ENCODE peak calls at places on chromosomes 1 and 21, in five cellular contexts. C is HepG2, T is HCT116, K is K562, O is GM12878. J is an unnamed sample.

GRCh38 chr1:87392241-87393192 is 63.8 kb downstream of the LMO4 start:
- DNase-seq in C (no peak), O (no peak), T (no peak), K (no peak), J (no peak)

GRCh38 chr1:192925609-192926008 is 116.8 kb downstream of the RGS2 start:
- DNase-seq in C (no peak), O (no peak), K (no peak), T (no peak), J (no peak)

GRCh38 chr1:115764541-115764940 is 4.0 kb downstream of the CASQ2 start:
- DNase-seq in K (peak), T (peak), C (peak), O (no peak), J (peak)

GRCh38 chr21:39164523-39164922 is 18.7 kb downstream of the PSMG1 start:
- DNase-seq in C (no peak), O (no peak), K (no peak), T (no peak), J (no peak)

GRCh38 chr1:248858096-248858890 is 592 bp downstream of the ZNF692 start:
- DNase-seq in O (no peak), T (peak), K (peak), C (peak), J (peak)

GRCh38 chr1:36396359-36396758 is 1.3 kb downstream of the LSM10 start:
- DNase-seq in C (no peak), T (no peak), K (no peak), O (no peak), J (no peak)

GRCh38 chr1:221729771-221730170 is 12.1 kb downstream of the DUSP10 start:
- DNase-seq in C (no peak), O (no peak), K (no peak), T (no peak), J (no peak)

GRCh38 chr21:46171996-46172862 is 12.0 kb downstream of the SPATC1L start:
- DNase-seq in T (no peak), K (peak), C (no peak), O (no peak), J (no peak)

GRCh38 chr1:88774151-88774556 is 90.1 kb downstream of the PKN2 start:
- DNase-seq in K (no peak), T (peak), O (no peak), C (peak), J (no peak)

GRCh38 chr1:11906870-11907269 is 19.4 kb downstream of the KIAA2013 start:
- DNase-seq in O (no peak), C (no peak), K (no peak), T (no peak), J (no peak)

GRCh38 chr1:223242382-223242955 is 99.4 kb upstream of the TLR5 start:
- DNase-seq in K (no peak), T (no peak), O (no peak), C (no peak), J (no peak)

GRCh38 chr1:91582431-91582921 is 81.8 kb downstream of the CDC7 start:
- DNase-seq in T (no peak), K (no peak), C (no peak), O (no peak), J (no peak)

GRCh38 chr1:36372617-36373016 is 13.1 kb downstream of the STK40 start:
- DNase-seq in K (peak), O (no peak), T (no peak), C (no peak), J (no peak)

GRCh38 chr1:9201421-9202239 is 32.9 kb upstream of the H6PD start:
- DNase-seq in O (no peak), C (no peak), T (no peak), K (no peak), J (peak)

GRCh38 chr1:43431676-43432075 is 22.1 kb downstream of the HYI start:
- DNase-seq in O (no peak), T (no peak), K (no peak), C (no peak), J (no peak)

GRCh38 chr1:224922404-224923164 is 6.9 kb upstream of the DNAH14 start:
- DNase-seq in T (peak), K (peak), O (peak), C (peak), J (peak)

GRCh38 chr1:43388613-43389012 is 987 bp downstream of the MED8 start:
- DNase-seq in T (no peak), K (peak), C (no peak), O (no peak), J (no peak)

GRCh38 chr21:33452362-33452761 is 27.4 kb downstream of the TMEM50B start:
- DNase-seq in O (no peak), T (no peak), C (no peak), K (no peak), J (no peak)

GRCh38 chr1:228315484-228315944 is 91.1 kb downstream of the TRIM11 start:
- DNase-seq in O (no peak), C (no peak), T (no peak), K (no peak), J (no peak)

GRCh38 chr1:172145231-172145651 is 275.2 kb upstream of the C1orf105 start:
- DNase-seq in C (no peak), T (no peak), K (no peak), O (no peak), J (peak)

GRCh38 chr1:19405761-19406481 is 79.4 kb downstream of the CAPZB start:
- DNase-seq in O (no peak), C (no peak), T (no peak), K (peak), J (peak)

GRCh38 chr1:58430355-58431335 is 115.9 kb downstream of the OMA1 start:
- DNase-seq in O (no peak), K (no peak), C (no peak), T (no peak), J (no peak)

GRCh38 chr1:55694297-55694696 is 479.1 kb upstream of the USP24 start:
- DNase-seq in C (no peak), T (no peak), O (no peak), K (no peak), J (peak)

GRCh38 chr1:44078087-44078486 is 40.5 kb upstream of the KLF17 start:
- DNase-seq in T (no peak), O (no peak), C (no peak), K (no peak), J (no peak)

GRCh38 chr1:5585256-5585655 is 407.0 kb downstream of the NPHP4 start:
- DNase-seq in T (no peak), O (no peak), C (no peak), K (no peak), J (no peak)

GRCh38 chr1:31694910-31695300 is 8.9 kb downstream of the COL16A1 start:
- DNase-seq in C (no peak), K (no peak), T (no peak), O (no peak), J (no peak)

GRCh38 chr1:231442735-231443134 is 20.6 kb upstream of the EGLN1 start:
- DNase-seq in O (no peak), C (no peak), K (peak), T (no peak), J (no peak)

GRCh38 chr1:60948486-60948885 is 133.9 kb upstream of the NFIA start:
- DNase-seq in K (no peak), C (no peak), O (no peak), T (no peak), J (no peak)

GRCh38 chr1:160081261-160081936 is at the start of gene KCNJ9:
- DNase-seq in T (no peak), O (no peak), K (peak), C (no peak), J (peak)

GRCh38 chr1:61052393-61053280 is 29.7 kb upstream of the NFIA start:
- DNase-seq in O (no peak), K (peak), T (no peak), C (no peak), J (no peak)

GRCh38 chr1:175911138-175911537 is 167.7 kb upstream of the TNR start:
- DNase-seq in T (no peak), C (no peak), K (no peak), O (no peak), J (no peak)

GRCh38 chr1:32696041-32696440 is 6.5 kb downstream of the SYNC start:
- DNase-seq in O (no peak), T (no peak), K (no peak), C (no peak), J (no peak)

GRCh38 chr1:195894411-195894810 is 713.8 kb downstream of the KCNT2 start:
- DNase-seq in O (no peak), T (no peak), K (no peak), C (no peak), J (no peak)

GRCh38 chr1:178004926-178005391 is 35.1 kb upstream of the SEC16B start:
- DNase-seq in T (peak), K (no peak), C (no peak), O (no peak), J (no peak)

GRCh38 chr1:215052256-215052655 is 30.3 kb upstream of the KCNK2 start:
- DNase-seq in C (no peak), T (no peak), O (no peak), K (no peak), J (no peak)

GRCh38 chr1:23343246-23344110 is 606 bp downstream of the HNRNPR start:
- DNase-seq in O (no peak), C (peak), T (no peak), K (peak), J (no peak)

GRCh38 chr21:46384556-46384955 is 60.6 kb downstream of the PCNT start:
- DNase-seq in O (no peak), T (no peak), C (no peak), K (no peak), J (no peak)

GRCh38 chr1:90782046-90782445 is 64.9 kb upstream of the BARHL2 start:
- DNase-seq in T (no peak), K (no peak), O (no peak), C (no peak), J (no peak)

GRCh38 chr1:108117908-108118902 is 81.9 kb downstream of the SLC25A24 start:
- DNase-seq in C (no peak), T (no peak), K (peak), O (no peak), J (peak)

DNA sequence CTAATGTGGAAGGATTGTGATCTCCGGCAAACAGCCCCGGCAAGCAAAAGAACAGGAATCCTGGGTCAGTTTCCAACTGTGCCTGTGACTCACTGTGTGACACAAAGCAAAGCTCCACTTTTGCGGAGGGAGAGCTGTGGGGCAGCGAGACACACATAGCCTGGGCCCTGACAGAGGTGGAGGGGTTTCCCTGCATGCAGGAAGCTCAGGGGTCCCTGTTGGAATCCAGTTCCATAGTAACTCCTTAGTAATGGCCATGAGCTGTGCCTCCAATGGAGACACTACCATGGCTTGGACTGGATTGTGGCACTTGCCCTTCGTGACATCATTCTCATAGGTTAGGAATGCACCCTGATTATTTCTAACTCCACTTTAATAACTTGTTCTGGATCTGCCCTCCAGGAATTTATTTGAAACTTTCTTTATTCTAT is 47.0 kb upstream of the ATF3 start:
- DNase-seq in O (no peak), K (no peak), C (no peak), T (peak), J (no peak)
- TF ChIP-seq SIN3A in O (no peak), K (no peak), C (no peak), T (peak), J (no peak)

DNA sequence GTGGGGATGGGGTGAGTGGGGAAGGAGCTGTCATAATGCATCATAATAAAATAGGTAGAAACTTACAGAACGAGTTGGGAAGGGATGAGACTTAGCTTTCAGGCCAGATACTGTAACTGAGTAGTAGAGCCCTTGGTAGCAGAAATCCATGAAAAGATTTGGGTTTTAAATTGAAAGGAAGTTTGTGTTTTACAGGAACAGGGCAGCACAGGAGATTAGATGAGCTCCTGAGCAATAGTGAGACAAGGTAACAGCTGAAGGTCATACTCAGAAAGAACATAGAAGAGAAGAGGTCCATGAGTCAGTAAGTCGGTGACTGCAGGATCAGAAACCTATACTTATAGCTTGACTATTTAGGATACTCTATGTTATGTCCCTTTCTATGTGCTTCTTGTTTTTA is 7.3 kb downstream of the MAP10 start:
- DNase-seq in C (no peak), T (no peak), K (no peak), O (no peak), J (no peak)
- H3K9ac ChIP-seq in C (no peak), T (no peak), K (no peak), O (no peak), J (no peak)

GRCh38 chr1:154910851-154911250 is 25.7 kb downstream of the PMVK start:
- DNase-seq in T (no peak), K (no peak), C (no peak), O (no peak), J (no peak)
- TF ChIP-seq REST in T (no peak), K (no peak), C (no peak), O (no peak), J (no peak)

DNA sequence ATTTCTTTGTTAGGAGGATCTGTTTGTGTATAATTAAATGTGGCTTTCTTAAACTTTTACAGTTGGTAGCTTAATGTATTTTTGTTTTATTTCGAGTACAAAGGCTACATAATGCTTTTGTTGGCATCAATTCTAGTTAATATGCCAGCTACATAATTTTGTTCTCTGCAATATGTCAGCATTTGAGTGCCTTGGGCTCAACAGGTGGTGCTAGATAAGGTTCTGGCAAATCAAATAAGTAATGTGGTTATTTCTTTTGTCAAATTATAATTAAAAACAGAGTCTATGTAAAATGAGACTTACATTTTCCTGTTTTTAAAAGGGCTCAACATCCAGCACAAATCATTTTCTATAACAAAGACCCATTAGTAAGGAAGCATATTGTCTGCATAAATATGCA is 410.6 kb upstream of the NR5A2 start:
- DNase-seq in O (no peak), K (no peak), T (no peak), C (no peak), J (peak)
- TF ChIP-seq SIN3A in O (no peak), K (no peak), T (no peak), C (no peak), J (no peak)

GRCh38 chr1:39220900-39221870 is 16.7 kb downstream of the MACF1 start:
- DNase-seq in T (no peak), O (no peak), K (no peak), C (peak), J (no peak)
- H3K9ac ChIP-seq in T (no peak), O (no peak), K (no peak), C (no peak), J (no peak)